ENCODE peak calls at places on chromosomes 5 and 9, in ten cellular contexts. L is CD8-positive, alpha-beta T cell; D is lower lobe of right lung; T is foreskin keratinocyte; G is tibial artery; B is transverse colon; A is fibroblast of lung; K is left ventricle myocardium inferior; F is ovary; V is GM23338. Z is an unnamed sample. For H3K4me1, the result is how much of the 10 kb centered on the place peaks cover.

GRCh38 chr5:137794863-137795262 is 40.7 kb upstream of the HNRNPA0 start:
- DNase-seq in L (no peak), D (no peak), T (no peak), G (no peak), B (no peak), A (no peak), K (no peak), F (no peak), V (peak), Z (no peak)

GRCh38 chr5:156329197-156329611 is 2.2 kb downstream of the SGCD start:
- DNase-seq in L (no peak), D (no peak), T (no peak), G (no peak), B (no peak), A (no peak), K (peak), F (no peak), V (no peak), Z (peak)

GRCh38 chr9:104927216-104927911 is 591 bp downstream of the ABCA1 start:
- DNase-seq in L (no peak), D (peak), T (peak), G (peak), B (peak), A (peak), K (peak), F (peak), V (peak), Z (peak)

GRCh38 chr9:37554318-37554717 is 21.9 kb downstream of the FBXO10 start:
- DNase-seq in L (no peak), D (no peak), T (no peak), G (no peak), B (no peak), A (no peak), K (no peak), F (no peak), V (no peak), Z (no peak)

GRCh38 chr9:130913599-130914416 is 17.2 kb upstream of the QRFP start:
- DNase-seq in L (no peak), D (no peak), T (no peak), G (no peak), B (no peak), A (no peak), K (no peak), F (no peak), V (no peak), Z (no peak)

GRCh38 chr5:82798676-82799075 is 278.5 kb downstream of the TMEM167A start:
- DNase-seq in L (no peak), D (no peak), T (no peak), G (no peak), B (no peak), A (no peak), K (no peak), F (no peak), V (no peak), Z (no peak)

GRCh38 chr9:69396759-69397158 is 71.7 kb downstream of the ENTREP1 start:
- DNase-seq in L (no peak), D (no peak), T (no peak), G (no peak), B (no peak), A (no peak), K (no peak), F (no peak), V (no peak), Z (no peak)

GRCh38 chr5:15499528-15500325 is at the start of gene FBXL7:
- DNase-seq in L (no peak), D (peak), T (peak), G (peak), B (peak), A (peak), K (peak), F (peak), V (peak), Z (peak)

GRCh38 chr9:113567361-113568080 is 104.0 kb downstream of the RGS3 start:
- DNase-seq in L (no peak), D (no peak), T (no peak), G (peak), B (no peak), A (no peak), K (peak), F (no peak), V (no peak), Z (no peak)

GRCh38 chr5:9698125-9698848 is 68.1 kb upstream of the TAS2R1 start:
- DNase-seq in L (no peak), D (no peak), T (no peak), G (no peak), B (no peak), A (peak), K (no peak), F (no peak), V (no peak), Z (no peak)

GRCh38 chr5:80151890-80152289 is 104.0 kb downstream of the SERINC5 start:
- DNase-seq in L (no peak), D (no peak), T (no peak), G (no peak), B (no peak), A (no peak), K (no peak), F (no peak), V (no peak), Z (no peak)

GRCh38 chr5:69270827-69271226 is 36.1 kb downstream of the CDK7 start:
- DNase-seq in L (no peak), D (no peak), T (no peak), G (no peak), B (no peak), A (no peak), K (no peak), F (no peak), V (no peak), Z (no peak)

GRCh38 chr5:68289576-68289975 is 74.0 kb downstream of the PIK3R1 start:
- DNase-seq in L (no peak), D (no peak), T (no peak), G (no peak), B (no peak), A (no peak), K (no peak), F (no peak), V (no peak), Z (no peak)

GRCh38 chr9:99307846-99308245 is 85.8 kb downstream of the SEC61B start:
- DNase-seq in L (no peak), D (no peak), T (no peak), G (no peak), B (no peak), A (no peak), K (no peak), F (no peak), V (no peak), Z (no peak)

GRCh38 chr5:122129332-122129731 is at the start of gene ZNF474:
- DNase-seq in L (no peak), D (no peak), T (peak), G (peak), B (peak), A (peak), K (no peak), F (no peak), V (peak), Z (no peak)

GRCh38 chr9:128805661-128806060 is 12.6 kb upstream of the ENDOG start:
- DNase-seq in L (no peak), D (no peak), T (no peak), G (no peak), B (no peak), A (no peak), K (no peak), F (no peak), V (no peak), Z (no peak)

GRCh38 chr9:103372828-103373227 is 377.7 kb downstream of the CYLC2 start:
- DNase-seq in L (no peak), D (no peak), T (no peak), G (no peak), B (no peak), A (no peak), K (no peak), F (no peak), V (no peak), Z (no peak)

GRCh38 chr9:87213948-87214347 is 266.6 kb upstream of the GAS1 start:
- DNase-seq in L (no peak), D (no peak), T (peak), G (no peak), B (no peak), A (no peak), K (no peak), F (no peak), V (no peak), Z (no peak)

GRCh38 chr5:93925321-93925720 is 183.9 kb upstream of the POU5F2 start:
- DNase-seq in L (no peak), D (no peak), T (peak), G (no peak), B (no peak), A (no peak), K (no peak), F (no peak), V (no peak), Z (no peak)

GRCh38 chr5:180047667-180048066 is 23.9 kb downstream of the RNF130 start:
- DNase-seq in L (no peak), D (peak), T (no peak), G (peak), B (peak), A (peak), K (peak), F (peak), V (no peak), Z (peak)

GRCh38 chr9:15422355-15423327 is at the start of gene SNAPC3:
- DNase-seq in L (peak), D (peak), T (peak), G (peak), B (peak), A (peak), K (peak), F (peak), V (peak), Z (peak)

GRCh38 chr9:90442738-90443137 is 199.9 kb downstream of the DIRAS2 start:
- DNase-seq in L (no peak), D (no peak), T (no peak), G (no peak), B (no peak), A (no peak), K (no peak), F (no peak), V (peak), Z (no peak)

GRCh38 chr5:150108711-150109605 is 22.6 kb upstream of the CSF1R start:
- DNase-seq in L (no peak), D (no peak), T (no peak), G (no peak), B (no peak), A (no peak), K (no peak), F (no peak), V (no peak), Z (no peak)

GRCh38 chr5:144169904-144170275 is 569 bp downstream of the YIPF5 start:
- DNase-seq in L (no peak), D (no peak), T (no peak), G (no peak), B (no peak), A (no peak), K (no peak), F (no peak), V (no peak), Z (no peak)

GRCh38 chr5:33489481-33490067 is 48.8 kb downstream of the TARS1 start:
- DNase-seq in L (no peak), D (no peak), T (no peak), G (no peak), B (no peak), A (no peak), K (no peak), F (no peak), V (no peak), Z (no peak)

GRCh38 chr5:33491941-33492340 is 51.2 kb downstream of the TARS1 start:
- DNase-seq in L (no peak), D (no peak), T (no peak), G (no peak), B (no peak), A (peak), K (no peak), F (no peak), V (no peak), Z (no peak)

GRCh38 chr5:33487256-33487655 is 46.5 kb downstream of the TARS1 start:
- DNase-seq in L (no peak), D (no peak), T (no peak), G (no peak), B (no peak), A (peak), K (no peak), F (no peak), V (no peak), Z (no peak)

GRCh38 chr5:33488558-33489355 is 48.0 kb downstream of the TARS1 start:
- DNase-seq in L (no peak), D (no peak), T (no peak), G (no peak), B (no peak), A (no peak), K (no peak), F (no peak), V (no peak), Z (no peak)

GRCh38 chr5:33490071-33490665 is 49.4 kb downstream of the TARS1 start:
- DNase-seq in L (no peak), D (no peak), T (no peak), G (no peak), B (no peak), A (no peak), K (no peak), F (no peak), V (no peak), Z (no peak)
- TF ChIP-seq CTCF in L (no peak), D (no peak), T (no peak), G (no peak), B (no peak), A (no peak), K (no peak), F (no peak), V (no peak), Z (no peak)

DNA sequence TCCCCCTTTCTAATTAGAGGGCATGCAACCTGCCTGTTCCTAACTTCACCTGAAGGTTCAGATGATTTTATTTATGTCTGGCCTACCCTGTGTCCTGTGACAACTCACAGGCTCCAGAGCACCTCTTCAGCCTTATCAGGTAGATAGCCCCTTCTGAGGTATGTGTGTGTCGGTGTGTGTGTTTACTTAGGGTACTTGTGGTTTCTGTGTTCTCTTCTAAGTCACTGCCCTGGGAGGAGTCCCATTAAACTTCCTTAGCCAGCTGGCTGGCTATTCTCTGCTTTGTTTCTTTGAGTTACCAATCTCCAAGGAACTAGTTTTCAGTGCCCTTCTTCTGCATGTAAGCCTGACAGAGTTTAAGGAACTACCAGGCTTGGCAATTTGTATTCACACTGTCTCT is 74.9 kb downstream of the UNC13B start:
- DNase-seq in L (no peak), D (no peak), T (no peak), G (no peak), B (peak), A (no peak), K (no peak), F (no peak), V (no peak), Z (no peak)
- H3K27ac ChIP-seq in L (no peak), D (peak), T (no peak), G (no peak), B (peak), A (no peak), K (no peak), F (no peak), V (no peak), Z (no peak)

GRCh38 chr5:151618907-151619306 is 27.8 kb upstream of the FAT2 start:
- DNase-seq in L (no peak), D (no peak), T (peak), G (no peak), B (no peak), A (no peak), K (no peak), F (no peak), V (peak), Z (no peak)

GRCh38 chr5:151619812-151620462 is 28.8 kb upstream of the FAT2 start:
- DNase-seq in L (no peak), D (no peak), T (peak), G (no peak), B (no peak), A (no peak), K (no peak), F (no peak), V (peak), Z (no peak)

GRCh38 chr5:151617841-151618710 is 26.9 kb upstream of the FAT2 start:
- DNase-seq in L (no peak), D (no peak), T (peak), G (no peak), B (no peak), A (no peak), K (no peak), F (no peak), V (no peak), Z (no peak)

GRCh38 chr5:151615431-151615830 is 24.3 kb upstream of the FAT2 start:
- DNase-seq in L (no peak), D (no peak), T (peak), G (no peak), B (no peak), A (no peak), K (no peak), F (no peak), V (no peak), Z (no peak)

DNA sequence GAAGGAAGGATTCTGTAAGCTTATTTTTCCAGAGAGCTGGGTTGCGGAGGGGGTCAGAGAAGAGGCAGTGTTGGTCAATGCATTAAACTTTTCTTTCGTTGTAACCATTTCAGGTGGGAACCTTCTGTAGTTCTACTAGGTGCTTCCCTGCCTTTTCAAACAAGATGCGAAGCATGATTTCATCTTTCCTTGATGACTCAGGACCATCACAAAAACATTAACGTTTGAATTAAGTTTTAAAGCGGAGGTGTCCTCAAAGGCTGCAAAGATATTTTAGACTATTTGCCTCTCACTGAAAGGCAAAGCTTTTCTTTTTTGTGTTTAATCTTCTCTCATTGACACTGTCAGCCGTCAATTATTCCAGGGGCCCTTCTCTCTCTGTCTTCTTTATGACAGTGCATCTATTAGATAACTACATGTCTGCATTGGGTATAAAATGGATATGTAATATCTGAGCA is 26.3 kb upstream of the FAT2 start:
- DNase-seq in L (no peak), D (no peak), T (peak), G (no peak), B (no peak), A (no peak), K (no peak), F (no peak), V (no peak), Z (no peak)
- H3K4me1 ChIP-seq in L (under half), D (under half), T (half or more), G (under half), B (under half), A (under half), K (under half), F (under half), V (under half), Z (under half)

DNA sequence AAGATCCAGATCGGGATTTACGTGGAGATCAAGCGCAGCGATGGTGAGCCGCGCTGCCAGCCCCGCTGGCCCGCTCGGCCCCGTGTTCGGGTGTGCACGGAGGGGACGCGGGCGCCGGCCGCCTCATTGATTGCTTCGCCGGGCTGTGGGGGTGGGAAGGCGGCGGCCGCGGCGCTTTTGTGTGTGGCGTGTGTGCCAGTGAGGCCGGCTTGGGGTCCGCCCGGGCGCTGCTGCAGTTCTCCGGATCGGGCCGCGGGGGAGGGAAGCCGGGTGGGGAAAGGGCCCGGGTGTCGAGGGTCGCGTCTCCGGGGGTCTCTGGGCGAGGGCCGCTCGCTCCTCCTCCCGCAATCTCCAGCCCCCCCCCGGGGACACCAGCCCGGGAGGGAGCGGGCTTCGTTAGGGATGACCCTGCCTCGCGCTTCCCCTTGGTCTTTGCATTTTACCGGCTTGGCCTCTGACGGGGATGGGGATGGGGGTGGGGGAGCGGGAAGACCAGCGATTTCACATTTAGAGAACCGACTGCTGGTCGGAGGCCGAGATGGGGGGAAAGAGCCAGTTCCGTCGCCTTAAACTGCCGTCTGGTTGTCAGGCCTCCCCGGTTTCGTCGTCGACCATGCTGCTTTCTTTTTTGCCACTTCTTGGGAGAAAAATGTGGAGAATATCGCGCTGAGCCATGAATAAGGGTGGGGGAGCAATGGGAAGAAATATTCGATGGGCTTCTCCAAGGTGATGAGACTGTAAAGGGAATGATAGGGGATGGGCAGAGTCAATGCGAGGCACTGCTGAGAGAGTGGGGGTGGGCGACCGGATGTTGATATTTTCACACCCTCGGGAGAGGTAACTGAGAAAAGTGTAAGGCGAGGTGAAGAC is 723 bp downstream of the KIF2A start:
- DNase-seq in L (peak), D (peak), T (peak), G (peak), B (peak), A (peak), K (peak), F (no peak), V (peak), Z (peak)
- TF ChIP-seq CTCF in L (no peak), D (no peak), T (no peak), G (no peak), B (no peak), A (no peak), K (no peak), F (no peak), V (no peak), Z (no peak)

DNA sequence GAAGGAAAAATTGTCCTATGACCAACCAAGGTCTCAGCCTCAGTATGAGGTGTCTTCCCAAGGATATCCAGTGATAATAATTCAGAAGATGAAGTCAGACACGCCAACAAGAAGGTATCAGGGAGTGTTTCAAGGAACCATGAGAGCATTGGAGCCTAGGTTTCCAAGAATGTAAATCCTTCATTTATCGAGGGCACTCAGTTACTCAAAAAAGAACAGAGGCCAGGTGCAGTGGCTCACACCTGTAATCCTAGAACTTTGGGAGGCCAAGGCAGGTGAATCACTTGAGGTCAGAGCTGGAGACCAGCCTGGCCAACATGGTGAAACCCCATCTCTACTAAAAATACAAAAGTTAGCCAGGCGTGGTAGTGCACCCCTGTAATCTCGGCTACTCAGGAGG is 70.8 kb downstream of the PLAC8L1 start:
- DNase-seq in L (no peak), D (no peak), T (no peak), G (no peak), B (no peak), A (no peak), K (no peak), F (no peak), V (no peak), Z (no peak)
- H3K27ac ChIP-seq in L (no peak), D (no peak), T (no peak), G (no peak), B (no peak), A (no peak), K (no peak), F (no peak), V (no peak), Z (no peak)

GRCh38 chr9:95111716-95112115 is 205.8 kb downstream of the FANCC start:
- DNase-seq in L (no peak), D (no peak), T (no peak), G (peak), B (no peak), A (no peak), K (no peak), F (no peak), V (no peak), Z (no peak)
- H3K4me1 ChIP-seq in L (under half), D (under half), T (under half), G (under half), B (under half), A (under half), K (under half), F (under half), V (under half), Z (under half)

GRCh38 chr5:154647760-154648143 is 107.4 kb upstream of the LARP1 start:
- DNase-seq in L (no peak), D (no peak), T (no peak), G (no peak), B (no peak), A (no peak), K (no peak), F (no peak), V (peak), Z (no peak)
- TF ChIP-seq CTCF in L (no peak), D (no peak), T (no peak), G (no peak), B (no peak), A (no peak), K (no peak), F (no peak), V (no peak), Z (no peak)

GRCh38 chr5:112895682-112896081 is 26.3 kb downstream of the REEP5 start:
- DNase-seq in L (no peak), D (no peak), T (no peak), G (no peak), B (no peak), A (no peak), K (no peak), F (no peak), V (no peak), Z (no peak)
- H3K27ac ChIP-seq in L (no peak), D (no peak), T (no peak), G (no peak), B (no peak), A (no peak), K (peak), F (no peak), V (no peak), Z (peak)